ENCODE peak calls at places on chromosomes 7 and 10, in ten cellular contexts. F is activated T-cell treated with anti-CD3 and anti-CD28 coated beads for 1 hour; Z is ovary; Q is sigmoid colon; T is Kasumi-1; V is hippocampal formation; K is CD4-positive, alpha-beta T cell; J is SW 1271; P is activated T-helper 1 cell treated with anti-CD3 and anti-CD28 coated beads, Interleukin-12 subunit alpha, Interleukin-12 subunit beta, Interleukin-2, Interleukin-4 antibody, amounts not matched to agents 30 ng/mL and 10 ng/mL and 1 ng/mL, durations not matched to agents 14 hours and 24 hours and 36 hours; D is CD4-positive, CD25-positive, alpha-beta regulatory T cell. R is an unnamed sample.

GRCh38 chr10:112092529-112092928 is 91.0 kb downstream of the GPAM start:
- DNase-seq in J (no peak), F (no peak), K (no peak), T (no peak), V (no peak), Q (no peak), Z (no peak), P (no peak), D (no peak), R (no peak)

GRCh38 chr10:100901051-100901450 is 11.7 kb upstream of the SLF2 start:
- DNase-seq in Q (no peak), V (no peak), F (no peak), T (no peak), J (no peak), P (no peak), Z (no peak), K (no peak), D (no peak), R (no peak)

GRCh38 chr10:11407939-11408338 is 203.5 kb downstream of the USP6NL start:
- DNase-seq in Z (no peak), F (no peak), Q (no peak), K (peak), T (no peak), P (no peak), D (no peak), J (no peak), V (no peak), R (no peak)

GRCh38 chr10:15863733-15864132 is 3.4 kb upstream of the MINDY3 start:
- DNase-seq in P (no peak), T (no peak), F (no peak), D (no peak), Q (no peak), K (no peak), J (no peak), V (no peak), Z (no peak), R (no peak)

GRCh38 chr7:153518201-153518984 is 533.8 kb upstream of the DPP6 start:
- DNase-seq in D (no peak), K (no peak), P (no peak), F (no peak), T (no peak), Q (no peak), V (no peak), J (no peak), Z (no peak), R (no peak)

GRCh38 chr7:16345979-16346958 is 75.1 kb downstream of the CRPPA start:
- DNase-seq in J (peak), Q (no peak), K (no peak), P (no peak), Z (no peak), V (no peak), T (peak), F (no peak), D (no peak), R (peak)

GRCh38 chr7:142365410-142365842 is 107.6 kb upstream of the PRSS58 start:
- DNase-seq in D (no peak), Z (no peak), P (no peak), Q (no peak), K (no peak), F (no peak), T (no peak), J (no peak), V (no peak), R (no peak)

GRCh38 chr7:916291-916941 is 38.1 kb downstream of the ADAP1 start:
- DNase-seq in F (no peak), V (no peak), T (no peak), J (no peak), Q (peak), D (no peak), Z (no peak), K (no peak), P (no peak), R (no peak)

GRCh38 chr10:76558996-76559888 is 1078.4 kb downstream of the KCNMA1 start:
- DNase-seq in D (no peak), J (no peak), Q (no peak), K (no peak), Z (no peak), F (no peak), P (no peak), T (no peak), V (no peak), R (no peak)